ENCODE peak calls at places on chromosomes 7 and 10, in eight cellular contexts. E is MM.1S, C is neural progenitor cell, R is ascending aorta, O is cardiac muscle cell, L is adrenal gland, H is GM23248, X is spleen. Y is an unnamed sample. For H3K9me3, the result is how much of the 10 kb centered on the place peaks cover.

GRCh38 chr10:23099816-23100215 is 4.4 kb downstream of the MSRB2 start:
- DNase-seq in E (no peak), C (peak), R (no peak), O (no peak), L (no peak), H (peak), X (no peak), Y (no peak)

GRCh38 chr10:67487199-67487598 is 208.8 kb downstream of the CTNNA3 start:
- DNase-seq in E (no peak), C (no peak), R (no peak), O (no peak), L (no peak), H (no peak), X (no peak), Y (no peak)

GRCh38 chr7:136134503-136134902 is 157.3 kb upstream of the MTPN start:
- DNase-seq in E (no peak), C (peak), R (no peak), O (no peak), L (no peak), H (peak), X (no peak), Y (no peak)

GRCh38 chr10:101655581-101655980 is 39.4 kb downstream of the FBXW4 start:
- DNase-seq in E (no peak), C (no peak), R (no peak), O (no peak), L (peak), H (peak), X (no peak), Y (no peak)

GRCh38 chr10:30420774-30421173 is 13.2 kb upstream of the MAP3K8 start:
- DNase-seq in E (no peak), C (no peak), R (no peak), O (no peak), L (no peak), H (no peak), X (no peak), Y (no peak)

GRCh38 chr10:72026251-72026650 is 62.1 kb downstream of the CHST3 start:
- DNase-seq in E (no peak), C (no peak), R (no peak), O (no peak), L (no peak), H (no peak), X (no peak), Y (no peak)

GRCh38 chr10:102813734-102814455 is 23.3 kb downstream of the CYP17A1 start:
- DNase-seq in E (no peak), C (no peak), R (no peak), O (no peak), L (peak), H (peak), X (no peak), Y (no peak)

GRCh38 chr10:126921974-126922525 is 16.8 kb downstream of the DOCK1 start:
- DNase-seq in E (no peak), C (no peak), R (peak), O (no peak), L (no peak), H (peak), X (no peak), Y (no peak)

GRCh38 chr10:89158446-89158845 is 48.7 kb downstream of the CH25H start:
- DNase-seq in E (no peak), C (no peak), R (no peak), O (no peak), L (no peak), H (peak), X (no peak), Y (no peak)

GRCh38 chr10:69222157-69223027 is 2.3 kb downstream of the HKDC1 start:
- DNase-seq in E (peak), C (peak), R (no peak), O (peak), L (peak), H (peak), X (peak), Y (peak)

GRCh38 chr7:87474533-87475358 is 734 bp downstream of the ABCB4 start:
- DNase-seq in E (no peak), C (peak), R (peak), O (no peak), L (peak), H (peak), X (no peak), Y (no peak)

GRCh38 chr10:86447422-86447821 is 74.2 kb downstream of the WAPL start:
- DNase-seq in E (no peak), C (no peak), R (no peak), O (no peak), L (no peak), H (no peak), X (no peak), Y (no peak)

GRCh38 chr10:70331486-70332268 is 47.9 kb upstream of the NPFFR1 start:
- DNase-seq in E (peak), C (no peak), R (peak), O (peak), L (peak), H (peak), X (peak), Y (no peak)

GRCh38 chr10:99540673-99541531 is 8.2 kb downstream of the NKX2-3 start:
- DNase-seq in E (peak), C (peak), R (no peak), O (peak), L (no peak), H (no peak), X (no peak), Y (no peak)

GRCh38 chr10:122265896-122266295 is 5.2 kb upstream of the BTBD16 start:
- DNase-seq in E (no peak), C (no peak), R (no peak), O (peak), L (no peak), H (no peak), X (peak), Y (no peak)

GRCh38 chr10:44960482-44961230 is 1.1 kb downstream of the RASSF4 start:
- DNase-seq in E (peak), C (no peak), R (no peak), O (no peak), L (no peak), H (no peak), X (peak), Y (no peak)

GRCh38 chr7:134995239-134996096 is 9.2 kb downstream of the AGBL3 start:
- DNase-seq in E (peak), C (no peak), R (no peak), O (no peak), L (no peak), H (no peak), X (no peak), Y (no peak)

GRCh38 chr7:82677493-82677892 is 233.9 kb upstream of the CACNA2D1 start:
- DNase-seq in E (peak), C (no peak), R (no peak), O (peak), L (no peak), H (peak), X (no peak), Y (no peak)

GRCh38 chr10:3239066-3239919 is 66.7 kb upstream of the PITRM1 start:
- DNase-seq in E (peak), C (peak), R (peak), O (peak), L (peak), H (peak), X (peak), Y (peak)

GRCh38 chr7:130845581-130846085 is 111.6 kb upstream of the KLF14 start:
- DNase-seq in E (no peak), C (no peak), R (no peak), O (no peak), L (no peak), H (peak), X (no peak), Y (no peak)

GRCh38 chr10:16547973-16548372 is 26.3 kb upstream of the C1QL3 start:
- DNase-seq in E (no peak), C (no peak), R (no peak), O (no peak), L (no peak), H (no peak), X (no peak), Y (no peak)

GRCh38 chr7:29485376-29486190 is 78.1 kb upstream of the PRR15 start:
- DNase-seq in E (no peak), C (no peak), R (no peak), O (no peak), L (no peak), H (no peak), X (no peak), Y (no peak)

GRCh38 chr7:22936246-22936645 is 77.7 kb downstream of the HYCC1 start:
- DNase-seq in E (no peak), C (no peak), R (no peak), O (no peak), L (no peak), H (no peak), X (no peak), Y (no peak)

GRCh38 chr7:115694424-115694823 is 336.1 kb downstream of the TFEC start:
- DNase-seq in E (no peak), C (no peak), R (no peak), O (no peak), L (no peak), H (no peak), X (no peak), Y (no peak)

GRCh38 chr10:753530-753929 is 64.1 kb upstream of the DIP2C start:
- DNase-seq in E (peak), C (no peak), R (no peak), O (no peak), L (no peak), H (no peak), X (no peak), Y (no peak)

GRCh38 chr7:134028853-134029252 is 98.3 kb upstream of the LRGUK start:
- DNase-seq in E (no peak), C (no peak), R (no peak), O (no peak), L (no peak), H (no peak), X (no peak), Y (no peak)

GRCh38 chr10:131186547-131187253 is 124.8 kb downstream of the TCERG1L start:
- DNase-seq in E (no peak), C (no peak), R (peak), O (no peak), L (no peak), H (no peak), X (no peak), Y (no peak)

GRCh38 chr7:55191161-55191925 is 172.5 kb downstream of the EGFR start:
- DNase-seq in E (no peak), C (no peak), R (peak), O (no peak), L (no peak), H (no peak), X (no peak), Y (no peak)

GRCh38 chr10:94199565-94199964 is 163.2 kb downstream of the NOC3L start:
- DNase-seq in E (no peak), C (no peak), R (peak), O (no peak), L (no peak), H (no peak), X (no peak), Y (no peak)

GRCh38 chr10:3538850-3539531 is 246.0 kb downstream of the KLF6 start:
- DNase-seq in E (no peak), C (peak), R (peak), O (no peak), L (peak), H (peak), X (no peak), Y (no peak)

GRCh38 chr10:70666960-70667798 is 5.1 kb upstream of the ADAMTS14 start:
- DNase-seq in E (no peak), C (no peak), R (peak), O (no peak), L (no peak), H (no peak), X (peak), Y (no peak)

GRCh38 chr10:116968331-116968730 is 36.7 kb downstream of the SHTN1 start:
- DNase-seq in E (no peak), C (no peak), R (no peak), O (no peak), L (no peak), H (no peak), X (no peak), Y (no peak)

GRCh38 chr10:128186959-128187787 is 61.0 kb upstream of the MKI67 start:
- DNase-seq in E (peak), C (no peak), R (no peak), O (no peak), L (no peak), H (no peak), X (no peak), Y (no peak)

GRCh38 chr7:108643136-108643535 is 73.5 kb downstream of the DNAJB9 start:
- DNase-seq in E (no peak), C (no peak), R (no peak), O (no peak), L (no peak), H (no peak), X (no peak), Y (no peak)
- H3K9me3 ChIP-seq in E (under half), C (under half), R (under half), O (under half), L (under half), H (under half), X (under half), Y (under half)

GRCh38 chr10:62726638-62727037 is 77.9 kb upstream of the ADO start:
- DNase-seq in E (no peak), C (no peak), R (no peak), O (no peak), L (no peak), H (no peak), X (no peak), Y (no peak)

GRCh38 chr10:62727935-62728334 is 76.6 kb upstream of the ADO start:
- DNase-seq in E (no peak), C (no peak), R (no peak), O (no peak), L (no peak), H (no peak), X (no peak), Y (no peak)

GRCh38 chr10:62726142-62726541 is 78.4 kb upstream of the ADO start:
- DNase-seq in E (no peak), C (no peak), R (no peak), O (no peak), L (no peak), H (no peak), X (no peak), Y (no peak)

GRCh38 chr10:62723375-62723774 is 81.1 kb upstream of the ADO start:
- DNase-seq in E (no peak), C (no peak), R (no peak), O (no peak), L (no peak), H (no peak), X (no peak), Y (no peak)

GRCh38 chr10:62724465-62724864 is 80.1 kb upstream of the ADO start:
- DNase-seq in E (no peak), C (no peak), R (no peak), O (no peak), L (no peak), H (no peak), X (no peak), Y (no peak)
- H3K9me3 ChIP-seq in E (under half), C (under half), R (under half), O (under half), L (under half), H (under half), X (under half), Y (under half)

GRCh38 chr10:130179640-130180039 is 43.4 kb downstream of the GLRX3 start:
- DNase-seq in E (peak), C (peak), R (no peak), O (peak), L (peak), H (peak), X (no peak), Y (peak)
- H3K9me3 ChIP-seq in E (under half), C (under half), R (under half), O (under half), L (under half), H (under half), X (under half), Y (under half)

DNA sequence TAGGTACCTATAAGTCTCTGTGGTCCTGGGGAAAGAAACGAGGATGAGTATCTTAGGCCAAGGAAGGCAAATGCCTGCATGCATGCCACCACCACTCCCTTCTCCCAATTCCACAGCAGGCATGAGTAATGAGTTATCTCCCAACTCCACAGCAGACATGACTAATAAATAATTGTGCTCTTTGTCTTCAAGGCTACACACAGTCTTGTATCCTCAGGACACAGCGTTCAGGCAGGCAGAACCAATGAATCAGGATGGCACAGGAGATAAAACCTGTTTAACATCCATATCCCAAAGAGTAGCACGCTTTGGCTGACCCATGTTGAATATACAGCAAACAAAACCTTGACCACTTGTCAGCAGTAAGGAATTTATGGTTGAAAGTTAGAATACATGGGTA is 229.7 kb upstream of the NFE2L3 start:
- DNase-seq in E (no peak), C (no peak), R (no peak), O (no peak), L (peak), H (no peak), X (no peak), Y (no peak)
- H3K9me3 ChIP-seq in E (under half), C (under half), R (under half), O (under half), L (under half), H (under half), X (under half), Y (under half)

GRCh38 chr7:157816526-157817250 is 479.9 kb downstream of the DNAJB6 start:
- DNase-seq in E (no peak), C (no peak), R (no peak), O (no peak), L (no peak), H (no peak), X (peak), Y (no peak)

GRCh38 chr7:157816086-157816485 is 479.3 kb downstream of the DNAJB6 start:
- DNase-seq in E (no peak), C (no peak), R (no peak), O (no peak), L (no peak), H (no peak), X (peak), Y (no peak)

GRCh38 chr7:157817944-157818700 is 481.3 kb downstream of the DNAJB6 start:
- DNase-seq in E (no peak), C (no peak), R (no peak), O (no peak), L (no peak), H (no peak), X (peak), Y (no peak)

GRCh38 chr7:157818701-157819516 is 482.1 kb downstream of the DNAJB6 start:
- DNase-seq in E (no peak), C (peak), R (no peak), O (no peak), L (no peak), H (no peak), X (peak), Y (no peak)

GRCh38 chr7:157817433-157817832 is 480.6 kb downstream of the DNAJB6 start:
- DNase-seq in E (no peak), C (no peak), R (no peak), O (no peak), L (no peak), H (no peak), X (peak), Y (no peak)
- H3K9me3 ChIP-seq in E (under half), C (under half), R (under half), O (under half), L (under half), H (under half), X (under half), Y (under half)

GRCh38 chr7:145224775-145225174 is 388.9 kb upstream of the TPK1 start:
- DNase-seq in E (no peak), C (no peak), R (no peak), O (no peak), L (no peak), H (no peak), X (no peak), Y (no peak)
- H3K9me3 ChIP-seq in E (under half), C (under half), R (under half), O (under half), L (under half), H (under half), X (under half), Y (under half)

DNA sequence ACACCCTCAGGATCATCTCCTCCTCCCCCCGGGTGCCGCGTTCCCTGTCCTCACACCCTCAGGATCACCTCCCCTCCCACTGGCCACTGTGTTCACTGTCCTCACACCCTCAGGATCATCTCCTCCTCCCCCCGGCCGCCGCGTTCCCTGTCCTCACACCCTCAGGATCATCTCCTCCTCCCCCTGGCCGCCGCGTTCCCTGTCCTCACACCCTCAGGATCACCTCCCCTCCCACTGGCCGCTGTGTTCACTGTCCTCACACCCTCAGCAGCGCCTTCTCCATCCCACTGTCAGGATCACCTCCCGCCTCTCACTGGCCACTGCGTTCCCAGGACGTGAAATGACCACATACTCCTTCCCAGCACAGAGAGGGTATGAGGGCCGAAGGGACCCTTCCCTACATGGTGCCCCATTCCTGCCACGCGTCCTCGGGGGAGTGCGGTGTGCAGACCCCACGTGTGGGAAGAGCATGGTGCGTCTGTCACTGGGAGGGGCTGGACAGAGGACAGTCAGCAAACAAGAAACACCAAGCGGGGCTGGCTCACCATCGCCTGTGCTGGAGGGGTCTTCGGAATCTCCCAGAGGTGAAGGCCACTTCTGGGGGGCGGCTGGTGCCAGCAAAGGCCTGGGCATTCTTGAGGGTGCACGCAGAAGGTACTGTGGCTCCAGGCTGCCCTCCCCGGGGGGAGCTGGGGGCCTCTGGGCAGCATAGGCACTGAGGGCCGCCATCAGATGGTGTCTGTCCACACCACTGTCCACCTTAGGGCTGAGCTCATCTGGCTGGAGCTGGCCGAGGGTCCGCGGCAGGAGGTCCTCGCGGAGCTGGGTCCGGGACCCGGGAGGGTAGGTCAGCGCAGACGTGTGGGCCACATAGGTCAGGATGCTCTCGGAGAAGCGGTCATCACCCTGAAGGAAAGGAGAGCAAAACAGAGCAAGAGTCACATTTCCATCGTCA is 421.0 kb downstream of the PTPRN2 start:
- DNase-seq in E (no peak), C (no peak), R (no peak), O (no peak), L (no peak), H (no peak), X (no peak), Y (no peak)
- H3K9me3 ChIP-seq in E (under half), C (under half), R (under half), O (under half), L (under half), H (under half), X (under half), Y (under half)

GRCh38 chr10:42519761-42520460 is 118.5 kb downstream of the ZNF33B start:
- DNase-seq in E (no peak), C (no peak), R (no peak), O (no peak), L (no peak), H (peak), X (no peak), Y (no peak)

GRCh38 chr10:42519079-42519478 is 119.3 kb downstream of the ZNF33B start:
- DNase-seq in E (no peak), C (no peak), R (no peak), O (no peak), L (no peak), H (no peak), X (no peak), Y (no peak)

DNA sequence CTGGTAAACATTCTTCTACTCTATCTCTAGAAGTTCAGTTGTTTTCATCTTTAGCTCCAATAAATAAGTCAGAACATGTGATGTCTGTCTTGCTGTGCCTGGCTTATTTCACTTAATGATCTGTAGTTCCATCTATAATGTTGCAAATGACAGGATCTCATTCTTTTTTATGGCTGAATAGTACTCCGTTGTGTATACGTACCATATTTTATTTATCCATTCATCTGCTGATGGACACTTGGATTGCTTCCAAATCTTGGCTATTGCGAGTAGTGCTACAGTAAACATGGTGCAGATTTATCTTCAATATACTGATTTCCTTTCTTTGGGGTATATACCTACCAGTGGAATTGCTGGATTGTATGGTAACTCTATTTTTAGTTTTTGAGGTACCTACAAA is 124.4 kb downstream of the ZNF33B start:
- DNase-seq in E (no peak), C (no peak), R (no peak), O (no peak), L (no peak), H (no peak), X (no peak), Y (no peak)
- H3K9me3 ChIP-seq in E (under half), C (half or more), R (half or more), O (under half), L (under half), H (under half), X (half or more), Y (under half)

Y was measured in T-helper 17 cell.